ENCODE peak calls at places on chromosomes 13 and 19, in six cellular contexts. Z is thyroid gland, S is A549, J is lung, U is BE2C, D is esophagus squamous epithelium. I is an unnamed sample.

GRCh38 chr19:4597975-4598671 is 38.6 kb upstream of the SEMA6B start:
- DNase-seq in S (peak; percentile 78), J (no peak), U (peak; percentile 68), D (no peak), Z (no peak), I (peak; percentile 45)

GRCh38 chr13:62879071-62879470 is 1463.4 kb upstream of the PCDH20 start:
- DNase-seq in Z (no peak), D (no peak), U (no peak), J (no peak), S (no peak), I (no peak)

GRCh38 chr19:436413-436950 is 24.4 kb downstream of the SHC2 start:
- DNase-seq in J (no peak), Z (no peak), U (no peak), D (no peak), S (no peak), I (no peak)

GRCh38 chr19:45515807-45516401 is 8.6 kb downstream of the VASP start:
- DNase-seq in J (no peak), U (no peak), S (no peak), D (no peak), Z (no peak), I (peak; percentile 76)

GRCh38 chr19:13463296-13463695 is 43.0 kb downstream of the CACNA1A start:
- DNase-seq in Z (no peak), S (no peak), D (no peak), J (no peak), U (no peak), I (no peak)

GRCh38 chr19:1170938-1171754 is 2.9 kb downstream of the SBNO2 start:
- DNase-seq in S (no peak), D (no peak), J (no peak), Z (no peak), U (no peak), I (no peak)

GRCh38 chr19:42269518-42270345 is 680 bp downstream of the CIC start:
- DNase-seq in J (peak; percentile 30), D (no peak), U (no peak), S (no peak), Z (no peak), I (peak; percentile 52)

GRCh38 chr13:25489238-25489637 is 117.5 kb downstream of the ATP8A2 start:
- DNase-seq in D (no peak), U (no peak), S (no peak), J (no peak), Z (no peak), I (no peak)

GRCh38 chr13:105817011-105817410 is 718.5 kb downstream of the EFNB2 start:
- DNase-seq in S (no peak), U (no peak), D (no peak), J (no peak), Z (peak; percentile 1), I (no peak)

GRCh38 chr13:112574476-112575294 is 13.3 kb downstream of the TUBGCP3 start:
- DNase-seq in J (no peak), Z (no peak), U (no peak), S (no peak), D (no peak), I (no peak)

GRCh38 chr13:42592915-42593718 is 19.2 kb downstream of the TNFSF11 start:
- DNase-seq in Z (no peak), J (no peak), S (no peak), D (no peak), U (no peak), I (no peak)

GRCh38 chr19:49363265-49364082 is at the start of gene DKKL1:
- DNase-seq in U (peak; percentile 99), S (peak; percentile 98), J (peak; percentile 100), Z (peak; percentile 82), D (peak; percentile 67), I (peak; percentile 100)

GRCh38 chr19:56350416-56351045 is 35.9 kb upstream of the ZSCAN5A start:
- DNase-seq in D (no peak), U (peak; percentile 40), Z (peak; percentile 42), J (no peak), S (peak; percentile 11), I (peak; percentile 49)

GRCh38 chr13:95787356-95788099 is 110.6 kb downstream of the DNAJC3 start:
- DNase-seq in D (no peak), U (no peak), S (no peak), Z (no peak), J (no peak), I (no peak)

GRCh38 chr19:2983351-2984195 is 6.2 kb downstream of the TLE6 start:
- DNase-seq in Z (peak; percentile 76), J (no peak), D (no peak), U (peak; percentile 97), S (no peak), I (peak; percentile 36)

GRCh38 chr19:46181386-46181774 is 33.3 kb downstream of the IGFL2 start:
- DNase-seq in J (no peak), Z (peak; percentile 15), U (no peak), D (no peak), S (no peak), I (no peak)

GRCh38 chr19:45271098-45271497 is 20.0 kb downstream of the MARK4 start:
- DNase-seq in D (no peak), S (no peak), J (no peak), Z (no peak), U (no peak), I (no peak)

GRCh38 chr19:28169168-28169862 is 1043.6 kb downstream of the UQCRFS1 start:
- DNase-seq in U (no peak), Z (no peak), D (no peak), S (no peak), J (no peak), I (no peak)

GRCh38 chr19:55096061-55096701 is 20.5 kb downstream of the EPS8L1 start:
- DNase-seq in U (no peak), J (no peak), Z (no peak), S (no peak), D (no peak), I (no peak)

GRCh38 chr19:45908956-45909355 is 5.6 kb downstream of the NANOS2 start:
- DNase-seq in D (no peak), U (no peak), J (no peak), S (no peak), Z (no peak), I (no peak)

GRCh38 chr13:113219311-113219940 is 10.0 kb downstream of the CUL4A start:
- DNase-seq in J (no peak), S (no peak), Z (no peak), U (no peak), D (no peak), I (no peak)

GRCh38 chr13:85590231-85590931 is 208.8 kb downstream of the SLITRK6 start:
- DNase-seq in Z (no peak), J (no peak), S (no peak), D (no peak), U (no peak), I (no peak)

GRCh38 chr13:67238277-67238859 is 8.2 kb upstream of the PCDH9 start:
- DNase-seq in D (no peak), S (no peak), Z (no peak), U (no peak), J (no peak), I (no peak)

GRCh38 chr13:110277357-110277950 is 29.5 kb downstream of the COL4A1 start:
- DNase-seq in D (no peak), Z (no peak), J (no peak), S (no peak), U (no peak), I (no peak)

GRCh38 chr13:74771964-74772363 is 637.8 kb upstream of the KLF12 start:
- DNase-seq in Z (no peak), S (no peak), J (no peak), U (no peak), D (no peak), I (no peak)

GRCh38 chr13:28429685-28430290 is 65.1 kb downstream of the FLT1 start:
- DNase-seq in S (no peak), D (no peak), Z (no peak), J (no peak), U (no peak), I (no peak)

GRCh38 chr13:36428083-36428482 is 4.2 kb upstream of the CCNA1 start:
- DNase-seq in Z (no peak), S (no peak), J (no peak), D (no peak), U (no peak), I (no peak)

DNA sequence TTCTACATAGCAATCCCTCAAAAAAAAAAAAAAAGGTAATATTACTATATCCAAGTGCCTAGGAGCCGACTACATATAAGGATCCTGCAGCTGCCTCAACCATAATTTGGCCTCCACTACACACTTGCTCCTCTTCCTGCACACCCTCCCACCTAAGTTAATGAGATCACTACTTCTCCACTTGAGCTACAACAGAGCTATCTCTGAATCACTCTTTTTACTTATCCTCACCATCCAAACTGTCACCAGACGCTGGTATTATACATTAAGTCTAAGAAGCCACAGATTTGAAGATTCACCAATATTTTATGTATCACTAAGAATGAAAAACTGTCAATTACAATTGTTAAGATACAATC is 8.3 kb downstream of the OBI1 start:
- DNase-seq in U (no peak), D (no peak), S (no peak), J (no peak), Z (no peak), I (no peak)
- H3K4me1 ChIP-seq in U (peaks cover 14% of the 10 kb centered on the region), D (no peaks in the 10 kb centered on the region), S (peaks cover 10% of the 10 kb centered on the region), J (peaks cover 4% of the 10 kb centered on the region), Z (no peaks in the 10 kb centered on the region), I (peaks cover 7% of the 10 kb centered on the region)

GRCh38 chr19:19493841-19494546 is 21.4 kb downstream of the TSSK6 start:
- DNase-seq in Z (no peak), U (no peak), D (no peak), J (no peak), S (no peak), I (no peak)
- TF ChIP-seq CTCF in Z (no peak), U (peak; percentile 4), D (no peak), J (no peak), S (no peak), I (no peak)

DNA sequence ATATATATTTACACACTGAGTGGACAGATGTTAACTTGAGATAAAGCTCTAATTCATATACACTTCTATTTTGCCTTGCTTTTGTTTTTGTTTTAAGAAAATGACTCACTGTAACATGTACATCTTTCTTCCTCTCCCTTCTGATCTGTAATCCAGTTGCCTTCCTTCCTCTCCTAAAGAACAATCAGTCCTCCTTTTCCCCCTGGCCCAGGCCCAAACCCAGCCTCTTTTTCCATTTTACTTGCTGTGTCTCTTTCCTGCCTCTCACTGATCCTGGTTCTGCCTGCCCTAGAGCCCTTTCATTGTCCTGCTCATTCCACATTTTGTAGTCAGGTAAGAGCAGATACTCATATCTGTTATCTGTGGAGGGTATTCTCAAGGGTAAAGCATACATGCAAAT is 50.8 kb downstream of the ZAR1L start:
- DNase-seq in Z (peak; percentile 42), U (no peak), D (no peak), J (peak; percentile 38), S (no peak), I (no peak)
- H3K4me1 ChIP-seq in Z (peaks cover 7% of the 10 kb centered on the region), U (no peaks in the 10 kb centered on the region), D (peaks cover 33% of the 10 kb centered on the region), J (peaks cover 10% of the 10 kb centered on the region), S (no peaks in the 10 kb centered on the region), I (no peaks in the 10 kb centered on the region)

DNA sequence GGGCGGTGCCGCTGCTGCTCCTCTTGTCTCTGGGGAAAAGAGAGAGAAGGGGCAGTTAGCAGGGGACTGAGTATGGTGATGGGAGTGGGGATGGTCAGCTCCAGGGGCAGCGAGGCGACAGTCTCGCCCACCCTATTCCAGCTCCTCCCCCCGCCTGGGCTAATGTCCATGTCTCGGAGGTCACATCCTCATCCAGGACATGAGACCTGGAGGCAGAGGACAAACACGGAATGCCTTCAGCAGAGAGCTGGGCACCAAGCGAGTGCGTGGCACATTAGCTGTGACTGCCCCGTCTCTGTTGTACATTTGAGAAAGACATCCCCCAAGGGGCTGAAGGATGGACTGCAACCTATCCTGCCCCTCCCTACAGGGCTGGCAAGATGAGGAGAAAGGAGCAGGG is 9.1 kb downstream of the BBC3 start:
- DNase-seq in U (no peak), D (no peak), S (no peak), J (no peak), Z (no peak), I (no peak)
- TF ChIP-seq CTCF in U (no peak), D (no peak), S (no peak), J (no peak), Z (no peak), I (no peak)

GRCh38 chr19:11555246-11555645 is 3.8 kb downstream of the ELOF1 start:
- DNase-seq in Z (no peak), J (no peak), S (no peak), D (no peak), U (no peak), I (no peak)
- H3K4me1 ChIP-seq in Z (peaks cover 15% of the 10 kb centered on the region), J (peaks cover 7% of the 10 kb centered on the region), S (peaks cover 6% of the 10 kb centered on the region), D (peaks cover 36% of the 10 kb centered on the region), U (peaks cover 5% of the 10 kb centered on the region), I (peaks cover 7% of the 10 kb centered on the region)